ENCODE peak calls at places on chromosomes 13 and 19, in six cellular contexts. A is tibial nerve; Y is stimulated activated CD4-positive, alpha-beta T cell treated with anti-CD3 and anti-CD28 coated beads, Interleukin-12 subunit alpha, Interleukin-12 subunit beta, amount 100 ng/mL, for 24 hours; M is iPS-NIHi11; Q is breast epithelium; U is HEK293T. C is an unnamed sample.

GRCh38 chr13:74487091-74487722 is 353.0 kb upstream of the KLF12 start:
- DNase-seq in Q (no peak), M (no peak), Y (no peak), U (no peak), A (no peak), C (no peak)

GRCh38 chr19:54218259-54218658 is 4.5 kb downstream of the LILRB3 start:
- DNase-seq in M (no peak), U (no peak), Q (no peak), Y (no peak), A (no peak), C (no peak)

GRCh38 chr13:108860418-108860817 is 231.0 kb downstream of the MYO16 start:
- DNase-seq in Q (no peak), U (no peak), M (no peak), A (no peak), Y (no peak), C (no peak)

GRCh38 chr13:90455861-90456260 is 891.6 kb upstream of the MIR17HG start:
- DNase-seq in U (no peak), Q (no peak), Y (no peak), M (no peak), A (no peak), C (no peak)

GRCh38 chr19:40704491-40705361 is 12.0 kb downstream of the COQ8B start:
- DNase-seq in M (no peak), Q (no peak), Y (no peak), A (no peak), U (no peak), C (no peak)

GRCh38 chr19:33416307-33417215 is 43.1 kb downstream of the CEBPG start:
- DNase-seq in Y (peak), U (peak), M (peak), Q (no peak), A (no peak), C (peak)

GRCh38 chr19:34484328-34484727 is 2.8 kb downstream of the WTIP start:
- DNase-seq in Y (no peak), Q (no peak), A (no peak), U (no peak), M (no peak), C (no peak)

GRCh38 chr13:80509264-80509663 is 168.3 kb upstream of the SPRY2 start:
- DNase-seq in Y (no peak), U (no peak), Q (no peak), M (no peak), A (no peak), C (no peak)

GRCh38 chr19:51794865-51795490 is at the start of gene FPR3:
- DNase-seq in Q (no peak), M (no peak), Y (no peak), A (no peak), U (no peak), C (no peak)

GRCh38 chr19:38729653-38730469 is 14.4 kb downstream of the CAPN12 start:
- DNase-seq in Q (no peak), U (peak), M (peak), Y (peak), A (no peak), C (peak)

GRCh38 chr19:35673121-35673804 is 6.9 kb downstream of the UPK1A start:
- DNase-seq in Y (peak), A (no peak), Q (no peak), M (peak), U (peak), C (peak)

GRCh38 chr13:110216403-110217041 is 90.4 kb downstream of the COL4A1 start:
- DNase-seq in Q (no peak), M (no peak), A (no peak), Y (no peak), U (no peak), C (no peak)

GRCh38 chr13:102227696-102228095 is 174.2 kb downstream of the FGF14 start:
- DNase-seq in U (no peak), M (no peak), Y (no peak), Q (no peak), A (no peak), C (no peak)

GRCh38 chr13:76813874-76814273 is 72.3 kb downstream of the KCTD12 start:
- DNase-seq in U (no peak), A (no peak), Q (no peak), M (no peak), Y (no peak), C (no peak)

GRCh38 chr13:23739597-23739996 is 149.6 kb downstream of the MIPEP start:
- DNase-seq in U (no peak), Y (no peak), Q (no peak), M (no peak), A (no peak), C (no peak)

GRCh38 chr13:40996433-40997095 is 22.6 kb downstream of the ELF1 start:
- DNase-seq in U (no peak), M (no peak), Q (no peak), Y (no peak), A (no peak), C (no peak)

GRCh38 chr13:32243695-32244094 is 71.5 kb downstream of the ZAR1L start:
- DNase-seq in Y (no peak), M (no peak), U (no peak), Q (no peak), A (no peak), C (no peak)

GRCh38 chr19:3506384-3507340 is 551 bp downstream of the FZR1 start:
- DNase-seq in Q (no peak), M (no peak), A (no peak), U (no peak), Y (no peak), C (peak)

GRCh38 chr13:37869756-37870488 is at the start of gene TRPC4:
- DNase-seq in Q (no peak), U (peak), A (no peak), Y (no peak), M (peak), C (no peak)

GRCh38 chr19:507286-508203 is at the start of gene TPGS1:
- DNase-seq in M (peak), Y (peak), A (peak), Q (peak), U (peak), C (peak)

GRCh38 chr19:5823579-5824281 is 15.8 kb downstream of the FUT6 start:
- DNase-seq in U (peak), Q (no peak), M (no peak), A (no peak), Y (no peak), C (no peak)